ENCODE peak calls at places on chromosomes 13 and 19, in four cellular contexts. G, J, E and Z are unnamed samples.

GRCh38 chr13:45297456-45298205 is 43.4 kb downstream of the TPT1 start:
- DNase-seq in J (no peak), E (no peak), G (no peak), Z (no peak)

GRCh38 chr13:74557870-74558269 is 423.7 kb upstream of the KLF12 start:
- DNase-seq in E (no peak), G (no peak), J (no peak), Z (no peak)

GRCh38 chr13:37495046-37495445 is 103.5 kb downstream of the POSTN start:
- DNase-seq in E (no peak), G (no peak), J (no peak), Z (no peak)

GRCh38 chr19:10228925-10229324 is 2.2 kb downstream of the S1PR2 start:
- DNase-seq in E (peak; percentile 61), J (peak; percentile 67), G (peak; percentile 3), Z (peak; percentile 24)

GRCh38 chr19:12111176-12111575 is 29.0 kb downstream of the ZNF20 start:
- DNase-seq in G (no peak), E (peak; percentile 64), J (no peak), Z (no peak)

GRCh38 chr13:99729745-99730144 is 228.5 kb downstream of the TM9SF2 start:
- DNase-seq in E (no peak), G (no peak), J (no peak), Z (no peak)

GRCh38 chr13:106567421-106568224 is at the start of gene ARGLU1:
- DNase-seq in J (peak; percentile 96), G (peak; percentile 93), E (peak; percentile 92), Z (peak; percentile 95)

GRCh38 chr19:55118401-55118991 is 1.1 kb upstream of the PPP1R12C start:
- DNase-seq in G (no peak), J (peak; percentile 45), E (no peak), Z (no peak)

GRCh38 chr13:20713751-20714150 is 10.3 kb downstream of the IL17D start:
- DNase-seq in G (no peak), E (no peak), J (peak; percentile 70), Z (no peak)

GRCh38 chr13:23679214-23679613 is 109.0 kb downstream of the TNFRSF19 start:
- DNase-seq in E (no peak), J (peak; percentile 48), G (no peak), Z (no peak)